ENCODE peak calls at places on chromosomes 1 and 21, in seven cellular contexts. Q is IMR-90, G is heart left ventricle, L is endodermal cell, F is left ventricle myocardium inferior, H is uterus, C is foreskin keratinocyte. I is an unnamed sample. For H3K4me1, the result is how much of the 10 kb centered on the place peaks cover.

GRCh38 chr1:62962794-62963776 is 179.2 kb downstream of the ATG4C start:
- DNase-seq in Q (peak), G (peak), L (peak), F (no peak), H (no peak), C (no peak), I (no peak)

GRCh38 chr1:172405912-172406311 is 14.6 kb upstream of the C1orf105 start:
- DNase-seq in Q (no peak), G (no peak), L (no peak), F (no peak), H (no peak), C (no peak), I (no peak)

GRCh38 chr1:91900538-91900937 is 14.6 kb upstream of the TGFBR3 start:
- DNase-seq in Q (peak), G (no peak), L (no peak), F (no peak), H (no peak), C (peak), I (no peak)

GRCh38 chr1:209160230-209160629 is 423.3 kb upstream of the CAMK1G start:
- DNase-seq in Q (no peak), G (no peak), L (no peak), F (no peak), H (no peak), C (no peak), I (no peak)

GRCh38 chr1:227797144-227797543 is 18.3 kb upstream of the PRSS38 start:
- DNase-seq in Q (no peak), G (no peak), L (no peak), F (no peak), H (no peak), C (no peak), I (no peak)

GRCh38 chr1:92784051-92784638 is 763 bp downstream of the EVI5 start:
- DNase-seq in Q (peak), G (no peak), L (peak), F (no peak), H (peak), C (peak), I (peak)

GRCh38 chr1:225763815-225764548 is 13.6 kb upstream of the SRP9 start:
- DNase-seq in Q (peak), G (no peak), L (no peak), F (no peak), H (no peak), C (no peak), I (no peak)

GRCh38 chr1:204728456-204728855 is 42.9 kb upstream of the LRRN2 start:
- DNase-seq in Q (no peak), G (no peak), L (no peak), F (no peak), H (no peak), C (no peak), I (no peak)

GRCh38 chr1:229310833-229311232 is 32.0 kb downstream of the CCSAP start:
- DNase-seq in Q (peak), G (no peak), L (no peak), F (no peak), H (no peak), C (no peak), I (no peak)

GRCh38 chr1:159991513-159991912 is 37.5 kb upstream of the SLAMF9 start:
- DNase-seq in Q (peak), G (no peak), L (peak), F (no peak), H (no peak), C (no peak), I (no peak)

GRCh38 chr1:206035027-206035426 is 11.3 kb upstream of the CTSE start:
- DNase-seq in Q (no peak), G (no peak), L (no peak), F (no peak), H (no peak), C (no peak), I (no peak)

GRCh38 chr1:214603819-214604252 is 841 bp downstream of the CENPF start:
- DNase-seq in Q (no peak), G (no peak), L (peak), F (no peak), H (no peak), C (no peak), I (no peak)

GRCh38 chr1:89974701-89975470 is 20.0 kb upstream of the ZNF326 start:
- DNase-seq in Q (peak), G (no peak), L (no peak), F (no peak), H (no peak), C (no peak), I (no peak)

GRCh38 chr1:78051005-78051404 is 5.2 kb downstream of the GIPC2 start:
- DNase-seq in Q (no peak), G (no peak), L (no peak), F (no peak), H (no peak), C (no peak), I (no peak)

GRCh38 chr1:29513357-29513756 is 277.0 kb downstream of the PTPRU start:
- DNase-seq in Q (peak), G (no peak), L (peak), F (peak), H (no peak), C (peak), I (no peak)

GRCh38 chr1:98962156-98962555 is 42.5 kb downstream of the PLPPR5 start:
- DNase-seq in Q (peak), G (no peak), L (no peak), F (no peak), H (no peak), C (no peak), I (no peak)

GRCh38 chr1:111813440-111814304 is 58.0 kb downstream of the DDX20 start:
- DNase-seq in Q (no peak), G (no peak), L (no peak), F (no peak), H (no peak), C (no peak), I (no peak)

GRCh38 chr21:45769239-45769758 is 125.8 kb downstream of the PCBP3 start:
- DNase-seq in Q (no peak), G (peak), L (no peak), F (no peak), H (no peak), C (no peak), I (no peak)

GRCh38 chr1:96722161-96722908 is 751 bp downstream of the PTBP2 start:
- DNase-seq in Q (peak), G (peak), L (peak), F (peak), H (peak), C (no peak), I (peak)

GRCh38 chr1:74470936-74471335 is 41.5 kb downstream of the LRRC53 start:
- DNase-seq in Q (no peak), G (no peak), L (peak), F (no peak), H (no peak), C (no peak), I (no peak)

GRCh38 chr1:239884776-239885175 is 206.9 kb upstream of the FMN2 start:
- DNase-seq in Q (no peak), G (no peak), L (peak), F (no peak), H (peak), C (no peak), I (no peak)

GRCh38 chr1:43531453-43531905 is 796 bp downstream of the PTPRF start:
- DNase-seq in Q (no peak), G (no peak), L (peak), F (no peak), H (no peak), C (no peak), I (peak)

GRCh38 chr1:159935719-159936283 is 9.6 kb downstream of the IGSF9 start:
- DNase-seq in Q (no peak), G (no peak), L (no peak), F (no peak), H (no peak), C (no peak), I (no peak)

GRCh38 chr1:233912909-233913308 is 8.4 kb downstream of the SLC35F3 start:
- DNase-seq in Q (no peak), G (no peak), L (no peak), F (no peak), H (no peak), C (no peak), I (no peak)

GRCh38 chr1:147721711-147722110 is 38.7 kb downstream of the GJA5 start:
- DNase-seq in Q (no peak), G (no peak), L (no peak), F (no peak), H (no peak), C (peak), I (no peak)

GRCh38 chr1:50929376-50929958 is 30.6 kb downstream of the FAF1 start:
- DNase-seq in Q (peak), G (no peak), L (no peak), F (no peak), H (no peak), C (peak), I (no peak)

GRCh38 chr21:35106246-35106835 is 57.2 kb upstream of the RUNX1 start:
- DNase-seq in Q (no peak), G (no peak), L (peak), F (no peak), H (no peak), C (no peak), I (no peak)

GRCh38 chr1:167676205-167676915 is 45.4 kb upstream of the MPZL1 start:
- DNase-seq in Q (no peak), G (no peak), L (no peak), F (no peak), H (no peak), C (no peak), I (no peak)

GRCh38 chr1:230713915-230714764 is at the start of gene AGT:
- DNase-seq in Q (peak), G (peak), L (no peak), F (peak), H (peak), C (no peak), I (no peak)

GRCh38 chr1:230711245-230711644 is 2.7 kb downstream of the AGT start:
- DNase-seq in Q (peak), G (no peak), L (no peak), F (no peak), H (no peak), C (peak), I (no peak)

GRCh38 chr1:230713547-230713914 is 391 bp downstream of the AGT start:
- DNase-seq in Q (no peak), G (no peak), L (no peak), F (no peak), H (no peak), C (no peak), I (no peak)

GRCh38 chr1:230713138-230713537 is 784 bp downstream of the AGT start:
- DNase-seq in Q (no peak), G (no peak), L (no peak), F (no peak), H (no peak), C (no peak), I (no peak)

DNA sequence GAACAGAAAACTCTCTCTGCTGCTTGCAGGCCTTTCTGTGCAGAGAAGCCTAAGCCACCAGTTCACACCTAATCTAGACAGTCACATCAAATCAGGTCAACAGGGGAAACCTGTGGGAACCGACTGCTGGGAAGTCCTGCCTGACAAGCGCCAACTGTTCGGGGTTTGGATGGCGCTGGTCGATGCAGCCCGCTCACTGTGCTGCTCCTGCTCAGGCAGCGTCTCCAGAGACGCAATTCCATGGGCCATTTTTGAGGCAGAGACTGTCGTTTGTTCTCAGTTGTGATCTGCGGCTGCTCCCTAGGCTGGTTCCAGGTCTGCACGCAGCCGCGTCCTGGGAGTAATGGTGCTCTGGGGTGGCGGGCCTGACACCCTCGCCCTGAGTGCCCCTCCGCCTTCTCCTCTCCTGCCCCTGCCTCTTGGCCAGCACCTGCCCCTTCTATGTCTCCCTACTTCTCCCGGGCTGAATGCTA is 1.4 kb downstream of the AGT start:
- DNase-seq in Q (no peak), G (no peak), L (no peak), F (no peak), H (no peak), C (no peak), I (no peak)
- H3K4me1 ChIP-seq in Q (under half), G (under half), L (under half), F (half or more), H (under half), C (under half), I (under half)

GRCh38 chr1:201711101-201711597 is 117.8 kb upstream of the IPO9 start:
- DNase-seq in Q (no peak), G (peak), L (no peak), F (no peak), H (peak), C (no peak), I (no peak)
- TF ChIP-seq CTCF in Q (no peak), G (no peak), L (no peak), F (no peak), H (no peak), C (no peak), I (no peak)

DNA sequence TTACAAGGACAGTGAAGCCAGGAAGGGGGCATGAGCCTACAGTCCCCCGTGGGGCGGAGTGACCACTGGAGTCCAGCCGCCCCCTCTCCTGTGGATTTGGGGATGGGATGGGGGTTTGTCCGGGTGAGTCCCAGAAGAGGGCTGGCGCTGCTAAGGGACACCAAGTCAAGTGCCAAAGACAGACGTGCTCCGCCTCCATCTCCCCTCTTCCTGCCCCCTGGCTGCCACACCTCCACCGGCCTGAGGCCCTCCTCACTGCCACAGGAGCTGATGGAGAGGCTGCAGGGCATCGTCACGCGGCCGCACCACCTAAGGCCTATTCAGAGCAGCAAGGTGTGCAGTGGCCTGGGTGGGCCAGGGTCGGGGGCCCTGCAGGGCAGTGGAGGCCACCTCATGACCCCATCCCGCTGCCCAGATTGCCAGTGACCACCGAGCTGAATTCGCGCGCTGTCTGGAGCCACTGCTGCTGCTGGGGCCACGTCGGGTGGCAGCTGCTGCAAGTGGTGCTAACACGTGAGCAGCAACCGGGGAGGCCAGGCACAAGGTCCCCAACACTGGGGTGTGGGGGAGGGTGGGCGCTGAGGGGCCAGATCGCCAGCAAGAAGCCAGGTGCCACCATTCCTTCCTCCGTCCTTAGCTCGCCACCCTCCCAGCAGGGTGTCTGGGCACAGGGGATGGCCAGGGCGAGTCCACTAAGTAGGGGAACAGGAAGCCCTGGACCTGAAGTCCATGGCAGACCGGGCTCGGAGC is 4.9 kb downstream of the RNF207 start:
- DNase-seq in Q (no peak), G (no peak), L (no peak), F (no peak), H (no peak), C (no peak), I (no peak)
- H3K4me1 ChIP-seq in Q (under half), G (under half), L (under half), F (half or more), H (under half), C (under half), I (under half)

GRCh38 chr21:31136891-31137290 is 98.6 kb upstream of the KRTAP19-8 start:
- DNase-seq in Q (peak), G (no peak), L (no peak), F (no peak), H (peak), C (no peak), I (no peak)
- TF ChIP-seq CTCF in Q (no peak), G (no peak), L (no peak), F (no peak), H (no peak), C (no peak), I (no peak)

GRCh38 chr1:182600036-182600713 is 4.0 kb downstream of the RGS16 start:
- DNase-seq in Q (no peak), G (no peak), L (no peak), F (no peak), H (no peak), C (no peak), I (no peak)

GRCh38 chr1:182602945-182603645 is 1.1 kb downstream of the RGS16 start:
- DNase-seq in Q (no peak), G (no peak), L (no peak), F (no peak), H (no peak), C (no peak), I (peak)

GRCh38 chr1:182601416-182601786 is 2.8 kb downstream of the RGS16 start:
- DNase-seq in Q (peak), G (no peak), L (peak), F (peak), H (peak), C (no peak), I (peak)

GRCh38 chr1:182600745-182601415 is 3.3 kb downstream of the RGS16 start:
- DNase-seq in Q (no peak), G (no peak), L (no peak), F (no peak), H (no peak), C (no peak), I (no peak)

DNA sequence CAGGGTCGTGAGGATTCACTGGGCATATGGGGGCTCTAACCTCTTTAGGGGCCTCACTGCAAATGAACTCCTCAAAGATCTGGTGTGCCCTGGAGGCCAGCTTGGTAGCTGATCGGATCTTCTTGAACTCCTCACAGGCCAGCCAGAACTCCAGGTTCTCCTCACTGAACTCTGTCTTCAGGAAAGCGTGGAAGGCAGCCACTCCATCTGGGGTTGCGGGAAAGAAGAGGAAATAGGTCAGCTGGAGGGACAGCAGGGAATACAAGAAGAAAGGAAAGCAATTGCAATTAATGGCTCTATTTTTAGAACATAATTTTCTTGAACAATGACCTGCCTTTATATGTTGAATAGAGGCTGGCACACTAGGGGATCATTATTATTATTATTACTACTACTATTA is 2.3 kb downstream of the RGS16 start:
- DNase-seq in Q (no peak), G (no peak), L (no peak), F (no peak), H (no peak), C (no peak), I (no peak)
- H3K4me1 ChIP-seq in Q (under half), G (under half), L (under half), F (half or more), H (under half), C (under half), I (half or more)

GRCh38 chr1:94042388-94042787 is 78.6 kb downstream of the ABCA4 start:
- DNase-seq in Q (no peak), G (no peak), L (no peak), F (no peak), H (no peak), C (no peak), I (no peak)

GRCh38 chr1:94037392-94038229 is 83.3 kb downstream of the ABCA4 start:
- DNase-seq in Q (no peak), G (no peak), L (no peak), F (no peak), H (no peak), C (peak), I (no peak)

GRCh38 chr1:94038511-94038910 is 82.4 kb downstream of the ABCA4 start:
- DNase-seq in Q (peak), G (no peak), L (no peak), F (no peak), H (peak), C (no peak), I (no peak)

GRCh38 chr1:94039514-94039870 is 81.5 kb downstream of the ABCA4 start:
- DNase-seq in Q (peak), G (peak), L (peak), F (peak), H (peak), C (no peak), I (peak)

DNA sequence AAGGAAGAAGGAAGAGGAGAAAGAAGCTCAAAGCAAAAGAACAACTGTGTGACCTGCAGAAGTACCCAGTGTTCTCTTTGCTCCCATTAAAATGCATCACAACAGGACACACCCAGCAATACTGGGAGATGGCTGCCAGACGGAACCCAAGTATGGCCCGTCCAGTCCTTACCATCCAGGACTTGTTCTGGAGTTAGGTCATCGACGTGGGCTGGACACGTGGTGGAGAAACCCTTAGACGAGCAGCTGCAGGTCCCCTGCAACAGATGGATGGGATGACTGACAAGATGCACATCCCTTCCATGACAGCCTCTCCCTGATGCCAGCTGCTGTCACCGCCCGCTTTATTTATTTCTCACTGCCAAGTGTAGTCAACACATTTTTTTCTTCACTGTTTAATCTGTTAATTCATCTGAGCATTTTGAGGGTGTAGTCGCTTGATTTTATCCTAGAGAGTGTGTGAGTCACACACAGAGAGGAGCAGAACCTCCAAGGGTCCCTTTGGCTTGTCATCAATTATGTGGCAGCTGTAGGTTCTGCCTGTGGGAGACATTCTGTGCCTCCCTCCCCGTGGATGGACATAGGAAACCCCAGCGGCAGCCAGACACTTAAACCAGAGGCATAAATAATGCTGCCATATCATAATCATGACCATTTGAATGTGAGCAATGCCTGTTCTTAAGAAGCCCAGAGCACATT is 80.9 kb downstream of the ABCA4 start:
- DNase-seq in Q (no peak), G (no peak), L (no peak), F (peak), H (no peak), C (no peak), I (no peak)
- TF ChIP-seq CTCF in Q (no peak), G (no peak), L (no peak), F (peak), H (no peak), C (no peak), I (peak)

GRCh38 chr1:154859151-154859785 is 10.8 kb downstream of the KCNN3 start:
- DNase-seq in Q (no peak), G (no peak), L (no peak), F (no peak), H (no peak), C (no peak), I (no peak)
- H3K4me1 ChIP-seq in Q (under half), G (under half), L (under half), F (under half), H (under half), C (under half), I (under half)

DNA sequence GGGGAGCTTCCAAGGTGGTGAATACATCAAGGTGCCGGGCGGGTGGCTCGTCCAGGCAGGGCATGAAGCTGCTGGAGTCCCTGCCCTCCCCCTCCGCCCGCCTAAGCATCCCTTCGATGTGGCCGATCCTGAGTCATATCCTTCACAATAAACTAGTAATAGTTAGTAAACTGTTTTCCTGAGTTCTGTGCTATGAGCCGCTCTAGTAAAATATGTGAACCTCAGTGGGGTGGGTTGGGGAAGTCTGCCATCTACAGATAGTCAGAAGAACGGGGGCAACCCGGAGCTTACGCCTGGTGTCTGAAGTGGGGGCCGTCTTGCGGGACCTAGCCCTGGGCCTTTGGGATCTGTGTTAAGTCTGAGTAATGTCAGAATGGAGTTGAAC is 21.6 kb downstream of the C2CD2 start:
- DNase-seq in Q (peak), G (no peak), L (no peak), F (no peak), H (no peak), C (peak), I (no peak)
- TF ChIP-seq CTCF in Q (peak), G (no peak), L (no peak), F (no peak), H (no peak), C (peak), I (no peak)

GRCh38 chr1:19009126-19009881 is 52.8 kb upstream of the IFFO2 start:
- DNase-seq in Q (no peak), G (no peak), L (no peak), F (no peak), H (no peak), C (no peak), I (no peak)
- H3K4me1 ChIP-seq in Q (under half), G (under half), L (under half), F (under half), H (under half), C (under half), I (under half)

I was measured in lower lobe of right lung.